ENCODE peak calls at places on chromosome 21, in eight cellular contexts. H is epithelial cell of esophagus, B is small intestine, T is NCI-H345, Z is AG08395, O is A549, D is endodermal cell, F is NCI-H1694 treated with DMSO at 0.1 percent for 48 hours. C is an unnamed sample.

GRCh38 chr21:37338671-37339526 is 27.7 kb upstream of the DYRK1A start:
- DNase-seq in H (peak; percentile 97), B (peak; percentile 13), T (no peak), Z (peak; percentile 94), O (peak; percentile 93), D (no peak), F (no peak), C (peak; percentile 77)

GRCh38 chr21:28554660-28555475 is 437.8 kb downstream of the LTN1 start:
- DNase-seq in H (no peak), B (no peak), T (no peak), Z (no peak), O (no peak), D (peak; percentile 62), F (no peak), C (no peak)

GRCh38 chr21:14073615-14074014 is 137.1 kb downstream of the LIPI start:
- DNase-seq in H (no peak), B (no peak), T (no peak), Z (no peak), O (no peak), D (no peak), F (no peak), C (no peak)

GRCh38 chr21:34795152-34796141 is 126.7 kb downstream of the CLIC6 start:
- DNase-seq in H (peak; percentile 88), B (peak; percentile 74), T (no peak), Z (peak; percentile 67), O (peak; percentile 75), D (no peak), F (no peak), C (no peak)

GRCh38 chr21:41763996-41764395 is 2.9 kb downstream of the RIPK4 start:
- DNase-seq in H (no peak), B (no peak), T (no peak), Z (no peak), O (no peak), D (peak; percentile 41), F (no peak), C (no peak)

GRCh38 chr21:29267666-29268065 is 31.1 kb upstream of the BACH1 start:
- DNase-seq in H (peak; percentile 26), B (no peak), T (no peak), Z (no peak), O (no peak), D (no peak), F (no peak), C (no peak)

GRCh38 chr21:15928196-15928595 is 198.4 kb downstream of the USP25 start:
- DNase-seq in H (no peak), B (no peak), T (no peak), Z (no peak), O (no peak), D (no peak), F (no peak), C (no peak)

GRCh38 chr21:38303300-38303699 is 46.5 kb downstream of the KCNJ15 start:
- DNase-seq in H (peak; percentile 89), B (no peak), T (no peak), Z (peak; percentile 88), O (peak; percentile 74), D (no peak), F (no peak), C (no peak)

GRCh38 chr21:34743831-34744230 is 75.0 kb downstream of the CLIC6 start:
- DNase-seq in H (peak; percentile 81), B (peak; percentile 51), T (no peak), Z (peak; percentile 82), O (no peak), D (no peak), F (no peak), C (no peak)

GRCh38 chr21:26850116-26850643 is 5.0 kb upstream of the ADAMTS1 start:
- DNase-seq in H (peak; percentile 66), B (peak; percentile 33), T (peak; percentile 27), Z (peak; percentile 24), O (peak; percentile 27), D (no peak), F (peak; percentile 89), C (peak; percentile 64)

GRCh38 chr21:38596264-38597042 is 98.2 kb upstream of the ERG start:
- DNase-seq in H (peak; percentile 70), B (no peak), T (peak; percentile 46), Z (no peak), O (no peak), D (no peak), F (no peak), C (no peak)

GRCh38 chr21:36821032-36821299 is 122.1 kb downstream of the SIM2 start:
- DNase-seq in H (no peak), B (no peak), T (no peak), Z (no peak), O (no peak), D (no peak), F (no peak), C (no peak)

GRCh38 chr21:41630917-41631316 is 123.0 kb upstream of the TMPRSS2 start:
- DNase-seq in H (no peak), B (no peak), T (no peak), Z (no peak), O (no peak), D (no peak), F (no peak), C (no peak)

GRCh38 chr21:44593598-44594405 is 1.5 kb upstream of the KRTAP10-6 start:
- DNase-seq in H (no peak), B (no peak), T (no peak), Z (no peak), O (no peak), D (peak; percentile 58), F (no peak), C (no peak)

GRCh38 chr21:39724944-39725343 is 20.0 kb upstream of the IGSF5 start:
- DNase-seq in H (no peak), B (no peak), T (no peak), Z (no peak), O (no peak), D (no peak), F (no peak), C (no peak)

GRCh38 chr21:31586118-31586517 is 73.4 kb upstream of the SOD1 start:
- DNase-seq in H (no peak), B (no peak), T (no peak), Z (no peak), O (no peak), D (no peak), F (no peak), C (no peak)

GRCh38 chr21:38787461-38788274 is 18.1 kb upstream of the ETS2 start:
- DNase-seq in H (peak; percentile 96), B (peak; percentile 99), T (peak; percentile 42), Z (no peak), O (peak; percentile 90), D (peak; percentile 76), F (no peak), C (no peak)

GRCh38 chr21:28601708-28602107 is 391.0 kb downstream of the LTN1 start:
- DNase-seq in H (peak; percentile 7), B (no peak), T (no peak), Z (no peak), O (no peak), D (no peak), F (no peak), C (no peak)

GRCh38 chr21:45438391-45439145 is 33.6 kb downstream of the COL18A1 start:
- DNase-seq in H (no peak), B (no peak), T (no peak), Z (no peak), O (no peak), D (no peak), F (no peak), C (no peak)

GRCh38 chr21:37582613-37583012 is 216.0 kb downstream of the DYRK1A start:
- DNase-seq in H (peak; percentile 34), B (peak; percentile 23), T (no peak), Z (peak; percentile 73), O (peak; percentile 62), D (peak; percentile 55), F (no peak), C (peak; percentile 42)